ENCODE peak calls at places on chromosomes 7 and 10, in nine cellular contexts. C, G, T, U, M, H, X, L and D are unnamed samples.

GRCh38 chr7:139573871-139574270 is 50.4 kb downstream of the CLEC2L start:
- DNase-seq in C (no peak), G (no peak), T (no peak), U (no peak), M (no peak), H (no peak), X (no peak), L (no peak), D (no peak)

GRCh38 chr7:22542669-22543068 is 42.7 kb upstream of the STEAP1B start:
- DNase-seq in C (no peak), G (no peak), T (no peak), U (no peak), M (no peak), H (no peak), X (no peak), L (no peak), D (no peak)

GRCh38 chr7:45863715-45864114 is 9.2 kb downstream of the CCDC201 start:
- DNase-seq in C (no peak), G (no peak), T (no peak), U (no peak), M (no peak), H (no peak), X (no peak), L (no peak), D (no peak)

GRCh38 chr7:36862685-36863375 is 138.5 kb upstream of the AOAH start:
- DNase-seq in C (no peak), G (no peak), T (no peak), U (no peak), M (no peak), H (no peak), X (peak; percentile 45), L (no peak), D (no peak)

GRCh38 chr10:58266826-58267712 is 625 bp downstream of the IPMK start:
- DNase-seq in C (peak; percentile 12), G (peak; percentile 49), T (peak; percentile 27), U (peak; percentile 74), M (peak; percentile 79), H (peak; percentile 25), X (peak; percentile 62), L (no peak), D (no peak)

GRCh38 chr10:58299580-58299979 is 30.6 kb downstream of the CISD1 start:
- DNase-seq in C (peak; percentile 50), G (peak; percentile 64), T (peak; percentile 66), U (peak; percentile 27), M (peak; percentile 68), H (peak; percentile 54), X (no peak), L (peak; percentile 38), D (no peak)

GRCh38 chr7:94061316-94061715 is 57.2 kb upstream of the BET1 start:
- DNase-seq in C (no peak), G (no peak), T (no peak), U (no peak), M (no peak), H (no peak), X (no peak), L (no peak), D (no peak)

GRCh38 chr10:75304740-75305380 is 69.1 kb upstream of the COMTD1 start:
- DNase-seq in C (no peak), G (no peak), T (no peak), U (no peak), M (no peak), H (no peak), X (no peak), L (no peak), D (no peak)

GRCh38 chr7:75968012-75968411 is 26.4 kb downstream of the TMEM120A start:
- DNase-seq in C (no peak), G (no peak), T (no peak), U (no peak), M (no peak), H (no peak), X (no peak), L (no peak), D (no peak)

GRCh38 chr10:71553371-71553900 is 156.7 kb downstream of the CDH23 start:
- DNase-seq in C (no peak), G (no peak), T (no peak), U (no peak), M (no peak), H (no peak), X (no peak), L (no peak), D (no peak)

GRCh38 chr7:30755384-30756154 is 3.6 kb downstream of the INMT start:
- DNase-seq in C (no peak), G (no peak), T (no peak), U (no peak), M (peak; percentile 79), H (no peak), X (no peak), L (no peak), D (no peak)

GRCh38 chr10:30387646-30388243 is 38.7 kb upstream of the MTPAP start:
- DNase-seq in C (no peak), G (no peak), T (no peak), U (no peak), M (peak; percentile 22), H (no peak), X (peak; percentile 87), L (peak; percentile 81), D (no peak)

GRCh38 chr10:87632439-87632838 is 27.2 kb upstream of the PAPSS2 start:
- DNase-seq in C (no peak), G (no peak), T (no peak), U (no peak), M (no peak), H (no peak), X (no peak), L (no peak), D (no peak)

GRCh38 chr7:45962861-45963260 is 41.8 kb upstream of the IGFBP3 start:
- DNase-seq in C (no peak), G (no peak), T (no peak), U (no peak), M (no peak), H (no peak), X (no peak), L (no peak), D (no peak)

GRCh38 chr10:100826983-100827818 is 81.8 kb downstream of the PAX2 start:
- DNase-seq in C (peak; percentile 29), G (peak; percentile 56), T (peak; percentile 60), U (no peak), M (no peak), H (no peak), X (peak; percentile 19), L (peak; percentile 56), D (no peak)

GRCh38 chr10:116655573-116655972 is 34.8 kb downstream of the PNLIPRP2 start:
- DNase-seq in C (no peak), G (no peak), T (no peak), U (no peak), M (no peak), H (no peak), X (no peak), L (no peak), D (no peak)

GRCh38 chr10:116659049-116659670 is 38.4 kb downstream of the PNLIPRP2 start:
- DNase-seq in C (no peak), G (no peak), T (no peak), U (no peak), M (no peak), H (no peak), X (no peak), L (no peak), D (no peak)

GRCh38 chr10:116653885-116654284 is 33.1 kb downstream of the PNLIPRP2 start:
- DNase-seq in C (no peak), G (no peak), T (no peak), U (no peak), M (no peak), H (no peak), X (no peak), L (no peak), D (no peak)

GRCh38 chr10:116658152-116658551 is 37.4 kb downstream of the PNLIPRP2 start:
- DNase-seq in C (no peak), G (no peak), T (no peak), U (no peak), M (no peak), H (no peak), X (no peak), L (no peak), D (no peak)

GRCh38 chr10:116654816-116655215 is 34.1 kb downstream of the PNLIPRP2 start:
- DNase-seq in C (no peak), G (no peak), T (no peak), U (no peak), M (no peak), H (peak; percentile 31), X (no peak), L (peak; percentile 44), D (no peak)
- TF ChIP-seq CTCF in C (peak; percentile 49), G (peak; percentile 35), T (no peak), U (no peak), M (peak; percentile 24), H (peak; percentile 60), X (peak; percentile 19), L (peak; percentile 73), D (no peak)

GRCh38 chr7:150323682-150324365 is 479 bp upstream of the ACTR3C start:
- DNase-seq in C (no peak), G (no peak), T (peak; percentile 24), U (no peak), M (no peak), H (no peak), X (no peak), L (no peak), D (no peak)
- TF ChIP-seq CTCF in C (no peak), G (no peak), T (no peak), U (no peak), M (no peak), H (no peak), X (no peak), L (no peak), D (no peak)

GRCh38 chr7:5673125-5673524 is 108.3 kb downstream of the RNF216 start:
- DNase-seq in C (no peak), G (no peak), T (no peak), U (no peak), M (no peak), H (no peak), X (no peak), L (no peak), D (no peak)
- TF ChIP-seq CTCF in C (no peak), G (no peak), T (no peak), U (no peak), M (no peak), H (no peak), X (no peak), L (no peak), D (no peak)

GRCh38 chr10:68235111-68235510 is 3.2 kb upstream of the ATOH7 start:
- DNase-seq in C (no peak), G (no peak), T (no peak), U (no peak), M (no peak), H (no peak), X (peak; percentile 63), L (no peak), D (no peak)

GRCh38 chr10:68233045-68233444 is 1.1 kb upstream of the ATOH7 start:
- DNase-seq in C (no peak), G (no peak), T (no peak), U (no peak), M (no peak), H (no peak), X (no peak), L (no peak), D (no peak)

GRCh38 chr10:68230268-68230667 is 1.6 kb downstream of the ATOH7 start:
- DNase-seq in C (no peak), G (no peak), T (no peak), U (no peak), M (no peak), H (no peak), X (no peak), L (no peak), D (no peak)

GRCh38 chr10:68231916-68232315 is at the start of gene ATOH7:
- DNase-seq in C (no peak), G (peak; percentile 12), T (no peak), U (no peak), M (no peak), H (no peak), X (no peak), L (no peak), D (no peak)

GRCh38 chr10:68231106-68231901 is 609 bp downstream of the ATOH7 start:
- DNase-seq in C (peak; percentile 67), G (peak; percentile 80), T (peak; percentile 87), U (no peak), M (peak; percentile 64), H (peak; percentile 70), X (peak; percentile 55), L (peak; percentile 45), D (no peak)
- TF ChIP-seq CTCF in C (peak; percentile 40), G (no peak), T (no peak), U (no peak), M (no peak), H (peak; percentile 35), X (no peak), L (no peak), D (no peak)